ENCODE peak calls at places on chromosome 10, in five cellular contexts. C is adipocyte, P is thoracic aorta, S is fibroblast of lung, V is right lobe of liver. B is an unnamed sample.

GRCh38 chr10:110919349-110919931 is at the start of gene SHOC2:
- DNase-seq in V (peak; percentile 99), P (no peak), S (no peak), C (peak; percentile 83), B (no peak)

GRCh38 chr10:8053446-8054242 is 844 bp upstream of the GATA3 start:
- DNase-seq in V (peak; percentile 92), C (peak; percentile 88), S (peak; percentile 77), P (no peak), B (peak; percentile 76)

GRCh38 chr10:118873738-118874105 is 119.0 kb upstream of the CACUL1 start:
- DNase-seq in V (no peak), S (peak; percentile 53), P (no peak), C (no peak), B (no peak)

GRCh38 chr10:11898372-11899066 is 75.4 kb downstream of the PROSER2 start:
- DNase-seq in V (peak; percentile 85), P (no peak), C (no peak), S (peak; percentile 36), B (no peak)

GRCh38 chr10:16195178-16195769 is 241.5 kb upstream of the PTER start:
- DNase-seq in V (no peak), P (no peak), C (no peak), S (no peak), B (peak; percentile 67)

GRCh38 chr10:46539596-46540411 is 16.7 kb downstream of the GPRIN2 start:
- DNase-seq in S (peak; percentile 74), V (peak; percentile 3), P (no peak), C (peak; percentile 55), B (no peak)

GRCh38 chr10:1732501-1733123 is 4.7 kb downstream of the ADARB2 start:
- DNase-seq in S (no peak), P (no peak), V (no peak), C (no peak), B (no peak)

GRCh38 chr10:56449770-56450169 is 88.7 kb upstream of the ZWINT start:
- DNase-seq in S (no peak), P (no peak), V (no peak), C (peak; percentile 0), B (no peak)

GRCh38 chr10:8489823-8490222 is 435.3 kb downstream of the GATA3 start:
- DNase-seq in V (no peak), P (no peak), S (no peak), C (no peak), B (no peak)

GRCh38 chr10:100303724-100304319 is 17.3 kb upstream of the BLOC1S2 start:
- DNase-seq in S (peak; percentile 35), P (no peak), V (no peak), C (peak; percentile 70), B (no peak)

GRCh38 chr10:101571573-101571925 is 16.5 kb downstream of the POLL start:
- DNase-seq in P (no peak), V (no peak), C (no peak), S (no peak), B (no peak)

GRCh38 chr10:13809447-13809846 is 222.7 kb downstream of the PRPF18 start:
- DNase-seq in S (peak; percentile 37), P (no peak), C (no peak), V (no peak), B (no peak)

GRCh38 chr10:6299234-6299633 is 96.5 kb downstream of the PFKFB3 start:
- DNase-seq in S (peak; percentile 54), V (peak; percentile 73), C (no peak), P (no peak), B (no peak)

GRCh38 chr10:16950686-16951681 is 133.8 kb upstream of the RSU1 start:
- DNase-seq in V (no peak), C (peak; percentile 85), S (peak; percentile 88), P (no peak), B (peak; percentile 59)

GRCh38 chr10:64708920-64709681 is 1187.9 kb downstream of the REEP3 start:
- DNase-seq in C (no peak), V (no peak), P (no peak), S (no peak), B (no peak)

GRCh38 chr10:133292919-133293809 is 15.5 kb downstream of the TUBGCP2 start:
- DNase-seq in C (peak; percentile 19), V (no peak), P (no peak), S (peak; percentile 60), B (no peak)

GRCh38 chr10:123640016-123640535 is 26.1 kb upstream of the GPR26 start:
- DNase-seq in S (no peak), C (peak; percentile 52), V (no peak), P (no peak), B (no peak)

GRCh38 chr10:95605163-95605562 is 44.0 kb upstream of the SORBS1 start:
- DNase-seq in V (no peak), C (no peak), P (peak; percentile 21), S (peak; percentile 4), B (no peak)

GRCh38 chr10:91345716-91346115 is 64.4 kb upstream of the HECTD2 start:
- DNase-seq in P (no peak), S (no peak), V (no peak), C (peak; percentile 25), B (no peak)

GRCh38 chr10:127976286-127976685 is 69.4 kb downstream of the PTPRE start:
- DNase-seq in P (no peak), V (no peak), C (no peak), S (peak; percentile 49), B (no peak)

GRCh38 chr10:128036746-128037542 is 89.3 kb downstream of the MKI67 start:
- DNase-seq in S (peak; percentile 67), V (peak; percentile 42), P (no peak), C (no peak), B (no peak)

GRCh38 chr10:25888627-25889026 is 45.4 kb upstream of the MYO3A start:
- DNase-seq in P (no peak), S (no peak), C (no peak), V (no peak), B (no peak)

GRCh38 chr10:12644380-12645144 is 295.2 kb downstream of the CAMK1D start:
- DNase-seq in V (no peak), C (no peak), P (no peak), S (peak; percentile 26), B (no peak)

GRCh38 chr10:61899997-61900828 is 1.3 kb upstream of the ARID5B start:
- DNase-seq in S (peak; percentile 70), C (peak; percentile 93), V (peak; percentile 61), P (no peak), B (peak; percentile 89)

GRCh38 chr10:61897671-61898434 is 3.6 kb upstream of the ARID5B start:
- DNase-seq in P (no peak), S (peak; percentile 73), V (peak; percentile 41), C (peak; percentile 60), B (peak; percentile 75)

GRCh38 chr10:61899663-61899996 is 1.9 kb upstream of the ARID5B start:
- DNase-seq in S (no peak), C (no peak), P (no peak), V (no peak), B (no peak)

GRCh38 chr10:61898435-61898778 is 3.1 kb upstream of the ARID5B start:
- DNase-seq in C (no peak), S (no peak), V (no peak), P (no peak), B (peak; percentile 55)

GRCh38 chr10:61899045-61899444 is 2.5 kb upstream of the ARID5B start:
- DNase-seq in S (peak; percentile 78), P (no peak), C (peak; percentile 77), V (no peak), B (peak; percentile 51)
- H3K4me3 ChIP-seq in S (peak overlapping the region; percentile 57), P (peak overlapping the region; percentile 97), C (no peak overlapping the region), V (no peak overlapping the region), B (peak overlapping the region; percentile 88)

DNA sequence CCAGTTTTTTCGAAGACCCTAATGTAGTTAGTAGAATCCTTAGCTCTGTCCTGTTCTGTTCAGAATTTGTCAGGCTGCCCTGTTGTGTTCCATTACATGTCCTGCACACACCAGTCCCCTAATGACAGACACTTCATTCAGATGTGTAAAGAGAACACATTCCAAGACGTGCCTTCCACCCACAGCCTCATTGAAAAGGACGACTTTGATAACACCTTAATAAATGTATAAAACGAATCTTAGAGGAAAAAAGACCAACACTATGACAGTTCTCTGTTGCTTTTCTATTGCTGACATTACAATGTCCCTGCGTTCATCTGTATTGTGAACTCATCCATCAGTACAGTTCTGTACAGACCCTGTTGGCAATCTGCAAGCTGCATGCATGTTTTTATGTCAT is 3.5 kb downstream of the LRRTM3 start:
- DNase-seq in V (no peak), P (no peak), C (no peak), S (no peak), B (no peak)
- H3K4me3 ChIP-seq in V (no peak overlapping the region), P (no peak overlapping the region), C (no peak overlapping the region), S (no peak overlapping the region), B (no peak overlapping the region)

GRCh38 chr10:107924458-107924857 is 760.0 kb upstream of the SORCS1 start:
- DNase-seq in C (peak; percentile 2), S (no peak), P (no peak), V (no peak), B (no peak)
- H3K4me3 ChIP-seq in C (no peak overlapping the region), S (no peak overlapping the region), P (no peak overlapping the region), V (no peak overlapping the region), B (no peak overlapping the region)

GRCh38 chr10:126634915-126635314 is 35.6 kb downstream of the C10orf90 start:
- DNase-seq in S (peak; percentile 29), C (no peak), V (no peak), P (no peak), B (no peak)
- H3K4me3 ChIP-seq in S (no peak overlapping the region), C (no peak overlapping the region), V (no peak overlapping the region), P (no peak overlapping the region), B (no peak overlapping the region)

B was measured in Jurkat, Clone E6-1.